ENCODE peak calls at places on chromosomes 5 and 9, in nine cellular contexts. N, R, J, Q, X, S, U, M and Y are unnamed samples.

GRCh38 chr5:17012289-17012688 is 76.2 kb upstream of the MYO10 start:
- DNase-seq in N (no peak), R (no peak), J (no peak), Q (peak; percentile 39), X (no peak), S (no peak), U (no peak), M (no peak), Y (no peak)

GRCh38 chr9:3912817-3913216 is 387.0 kb upstream of the RFX3 start:
- DNase-seq in N (no peak), R (no peak), J (no peak), Q (peak; percentile 58), X (no peak), S (no peak), U (no peak), M (no peak), Y (no peak)

GRCh38 chr5:6713274-6714181 is at the start of gene TENT4A:
- DNase-seq in N (peak; percentile 31), R (peak; percentile 51), J (peak; percentile 46), Q (no peak), X (peak; percentile 41), S (peak; percentile 32), U (no peak), M (peak; percentile 76), Y (no peak)

GRCh38 chr9:38362912-38363588 is 29.5 kb upstream of the ALDH1B1 start:
- DNase-seq in N (no peak), R (no peak), J (peak; percentile 20), Q (peak; percentile 74), X (peak; percentile 69), S (peak; percentile 41), U (no peak), M (no peak), Y (peak; percentile 30)

GRCh38 chr9:83420486-83420885 is 117.7 kb downstream of the FRMD3 start:
- DNase-seq in N (no peak), R (no peak), J (no peak), Q (no peak), X (no peak), S (no peak), U (no peak), M (no peak), Y (no peak)

GRCh38 chr5:132085686-132086085 is 12.1 kb downstream of the CSF2 start:
- DNase-seq in N (no peak), R (no peak), J (no peak), Q (no peak), X (no peak), S (no peak), U (no peak), M (no peak), Y (no peak)

GRCh38 chr9:104984994-104985393 is 57.0 kb upstream of the ABCA1 start:
- DNase-seq in N (no peak), R (no peak), J (no peak), Q (no peak), X (no peak), S (no peak), U (no peak), M (no peak), Y (no peak)

GRCh38 chr9:131096490-131097258 is at the start of gene AIF1L:
- DNase-seq in N (no peak), R (no peak), J (no peak), Q (no peak), X (peak; percentile 78), S (no peak), U (peak; percentile 45), M (no peak), Y (no peak)

GRCh38 chr9:15295761-15296405 is 11.1 kb downstream of the TTC39B start:
- DNase-seq in N (peak; percentile 91), R (no peak), J (no peak), Q (peak; percentile 88), X (no peak), S (no peak), U (no peak), M (no peak), Y (peak; percentile 65)

DNA sequence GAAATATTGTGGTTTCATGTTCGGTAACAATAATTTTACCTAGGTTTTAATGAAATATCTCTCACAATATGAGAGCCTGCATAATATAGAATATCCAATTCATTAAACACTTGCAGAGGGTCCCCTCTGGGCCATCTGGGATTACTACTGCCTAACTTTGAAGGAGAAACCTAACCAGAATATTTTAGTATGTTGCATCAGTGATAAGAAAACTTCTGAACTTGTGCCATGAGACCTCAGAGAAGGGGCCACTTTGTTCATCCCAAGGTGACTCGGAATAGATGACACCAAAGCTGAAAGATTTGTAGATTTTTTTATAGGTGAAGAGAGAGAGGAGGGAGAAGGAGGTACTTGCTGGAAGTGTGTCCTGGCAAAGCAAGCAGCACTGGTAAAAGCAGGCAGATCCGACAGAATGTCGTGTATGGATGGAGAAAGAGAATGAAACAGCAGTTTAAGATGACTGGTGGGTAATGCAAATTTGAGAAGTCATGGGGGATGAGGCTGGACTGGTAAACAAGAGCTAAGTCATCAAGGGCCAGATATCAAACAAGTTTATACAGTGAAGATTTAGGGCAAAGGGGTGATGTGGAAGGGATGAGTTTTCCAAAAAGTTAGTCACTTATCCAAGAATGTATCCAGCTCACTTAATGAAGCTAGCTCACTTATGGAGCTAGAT is 372.3 kb downstream of the ADGRV1 start:
- DNase-seq in N (no peak), R (no peak), J (no peak), Q (no peak), X (no peak), S (no peak), U (no peak), M (no peak), Y (no peak)
- H3K4me3 ChIP-seq in N (no peak overlapping the region), R (no peak overlapping the region), J (no peak overlapping the region), Q (no peak overlapping the region), X (no peak overlapping the region), S (no peak overlapping the region), U (no peak overlapping the region), M (no peak overlapping the region), Y (no peak overlapping the region)

DNA sequence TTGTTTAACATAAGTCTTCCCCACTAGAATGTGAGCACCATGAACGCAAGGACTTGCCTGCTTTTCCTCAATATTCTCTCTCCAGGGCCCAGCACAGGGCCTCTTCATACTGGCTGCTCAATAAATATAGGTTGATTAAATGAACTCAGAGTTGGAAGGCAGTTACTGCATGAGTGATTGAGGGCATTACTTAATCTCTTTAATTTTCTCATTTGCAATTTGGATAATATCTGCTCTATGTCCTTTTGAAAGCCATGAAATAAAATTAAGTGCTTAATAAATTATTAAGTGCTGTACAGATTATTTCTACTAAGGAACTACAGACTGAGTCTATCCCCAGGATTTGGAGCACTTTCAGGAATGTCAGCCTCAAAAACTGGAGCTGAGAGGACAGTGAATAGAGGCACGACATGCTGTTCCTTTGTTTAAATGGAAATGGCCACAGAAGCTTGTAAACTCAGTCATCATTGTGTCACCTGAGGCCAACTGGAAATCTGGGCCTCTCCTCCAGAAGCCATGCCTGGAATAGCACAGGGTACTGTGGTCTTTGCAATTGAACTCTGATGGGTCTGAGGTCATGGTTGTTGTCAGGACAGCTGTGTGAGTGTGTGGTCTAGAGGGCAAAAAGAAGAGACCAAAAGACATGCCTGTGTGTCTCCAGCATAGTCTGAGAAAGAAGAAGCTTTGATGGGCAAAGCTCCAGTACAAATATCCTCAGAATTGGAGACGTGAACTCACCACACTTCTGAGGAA is 86.1 kb downstream of the SH3TC2 start:
- DNase-seq in N (no peak), R (no peak), J (no peak), Q (peak; percentile 92), X (no peak), S (no peak), U (no peak), M (no peak), Y (no peak)
- H3K4me1 ChIP-seq in N (no peaks in the 10 kb centered on the region), R (peaks cover 59% of the 10 kb centered on the region), J (peaks cover 16% of the 10 kb centered on the region), Q (peaks cover 17% of the 10 kb centered on the region), X (peaks cover 17% of the 10 kb centered on the region), S (peaks cover 27% of the 10 kb centered on the region), U (peaks cover 59% of the 10 kb centered on the region), M (peaks cover 26% of the 10 kb centered on the region), Y (no peaks in the 10 kb centered on the region)

GRCh38 chr5:67014957-67015400 is 181.6 kb downstream of the CD180 start:
- DNase-seq in N (no peak), R (no peak), J (no peak), Q (no peak), X (no peak), S (no peak), U (no peak), M (no peak), Y (no peak)

GRCh38 chr5:67012241-67012640 is 184.4 kb downstream of the CD180 start:
- DNase-seq in N (peak; percentile 14), R (no peak), J (no peak), Q (no peak), X (no peak), S (no peak), U (peak; percentile 59), M (no peak), Y (no peak)

GRCh38 chr5:67014191-67014590 is 182.4 kb downstream of the CD180 start:
- DNase-seq in N (no peak), R (no peak), J (no peak), Q (no peak), X (no peak), S (no peak), U (no peak), M (no peak), Y (no peak)

GRCh38 chr5:67013719-67014118 is 182.9 kb downstream of the CD180 start:
- DNase-seq in N (no peak), R (no peak), J (no peak), Q (no peak), X (no peak), S (no peak), U (no peak), M (no peak), Y (no peak)

DNA sequence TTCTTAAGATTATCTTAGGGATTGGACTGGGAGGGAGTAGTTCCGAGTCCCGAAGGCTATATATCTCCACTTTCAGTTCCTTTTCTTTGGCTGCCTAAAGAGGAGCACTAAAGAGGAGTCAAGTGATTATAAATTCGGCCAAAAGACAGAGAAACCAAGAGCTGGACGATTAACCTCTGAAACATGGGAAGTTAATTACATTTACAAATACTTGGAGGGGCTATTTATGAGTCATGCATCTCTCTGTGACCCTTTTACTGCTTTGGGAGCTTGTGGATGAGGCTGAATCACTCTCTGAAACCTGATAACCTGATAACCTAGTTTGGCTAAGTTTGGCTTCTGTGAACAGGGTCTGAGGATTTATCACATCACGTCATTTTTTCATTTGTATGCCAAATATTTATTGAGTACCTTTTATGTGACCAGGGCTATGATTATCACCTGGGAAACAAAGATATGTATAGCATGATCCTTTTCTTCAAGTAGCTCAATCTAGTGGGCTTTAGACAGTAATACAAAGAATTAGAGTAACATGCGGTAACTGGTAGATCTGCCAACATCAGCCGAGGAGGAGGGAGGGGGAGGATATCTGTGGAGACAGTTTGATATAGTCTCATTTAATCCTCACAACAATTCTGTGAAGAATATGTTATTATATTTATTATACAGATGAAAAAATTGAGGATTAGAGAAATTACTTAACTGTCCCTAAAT is 180.9 kb downstream of the CD180 start:
- DNase-seq in N (peak; percentile 42), R (no peak), J (no peak), Q (peak; percentile 48), X (no peak), S (no peak), U (no peak), M (no peak), Y (no peak)
- H3K4me3 ChIP-seq in N (peak overlapping the region; percentile 8), R (peak overlapping the region; percentile 58), J (peak overlapping the region; percentile 43), Q (no peak overlapping the region), X (no peak overlapping the region), S (peak overlapping the region; percentile 46), U (peak overlapping the region; percentile 32), M (peak overlapping the region; percentile 42), Y (no peak overlapping the region)

DNA sequence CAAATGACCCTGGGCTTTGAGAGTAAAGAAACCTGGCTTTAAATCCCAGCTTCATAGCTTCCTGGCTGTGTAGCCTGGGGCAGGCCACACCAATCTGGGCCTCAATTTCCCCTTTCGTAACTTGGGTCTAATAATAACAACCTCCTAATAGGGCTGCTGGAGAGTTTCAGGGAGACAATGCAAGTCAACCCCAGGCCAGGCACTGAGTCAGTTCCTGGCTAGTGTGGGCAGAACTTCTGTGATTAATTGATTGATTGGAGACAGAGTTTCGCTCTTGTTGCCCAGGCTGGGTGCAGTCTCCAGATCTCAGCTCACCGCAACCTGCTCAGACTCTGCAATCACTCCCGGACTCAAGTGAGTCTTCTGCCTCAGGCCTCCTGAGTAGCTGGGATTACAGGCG is 3.4 kb upstream of the SH2D3C start:
- DNase-seq in N (no peak), R (no peak), J (no peak), Q (no peak), X (no peak), S (no peak), U (no peak), M (no peak), Y (no peak)
- H3K4me1 ChIP-seq in N (no peaks in the 10 kb centered on the region), R (peaks cover 64% of the 10 kb centered on the region), J (peaks cover 48% of the 10 kb centered on the region), Q (peaks cover 3% of the 10 kb centered on the region), X (peaks cover 11% of the 10 kb centered on the region), S (peaks cover 53% of the 10 kb centered on the region), U (peaks cover 3% of the 10 kb centered on the region), M (peaks cover 67% of the 10 kb centered on the region), Y (peaks cover 68% of the 10 kb centered on the region)